ENCODE peak calls at places on chromosomes 11 and 22, in eight cellular contexts. C, J, A, Q, V, L, X and E are unnamed samples.

GRCh38 chr11:11706022-11706421 is 84.2 kb upstream of the GALNT18 start:
- DNase-seq in C (no peak), J (no peak), A (no peak), Q (no peak), V (no peak), L (no peak), X (no peak), E (no peak)

GRCh38 chr11:111730031-111730430 is 36.2 kb downstream of the PPP2R1B start:
- DNase-seq in C (no peak), J (no peak), A (no peak), Q (no peak), V (no peak), L (no peak), X (no peak), E (no peak)

GRCh38 chr22:37218771-37219411 is 6.6 kb upstream of the SSTR3 start:
- DNase-seq in C (peak), J (peak), A (peak), Q (no peak), V (peak), L (no peak), X (no peak), E (peak)

GRCh38 chr22:46366801-46367706 is 31.5 kb downstream of the TRMU start:
- DNase-seq in C (no peak), J (peak), A (peak), Q (no peak), V (no peak), L (no peak), X (peak), E (peak)

GRCh38 chr11:65571940-65572339 is 398 bp upstream of the FAM89B start:
- DNase-seq in C (no peak), J (peak), A (peak), Q (no peak), V (peak), L (peak), X (peak), E (peak)

GRCh38 chr11:125886997-125887372 is 483 bp upstream of the HYLS1 start:
- DNase-seq in C (peak), J (peak), A (no peak), Q (peak), V (peak), L (no peak), X (no peak), E (peak)

GRCh38 chr11:19511413-19512183 is 201.0 kb upstream of the NAV2 start:
- DNase-seq in C (no peak), J (no peak), A (no peak), Q (peak), V (no peak), L (no peak), X (no peak), E (no peak)

GRCh38 chr22:46293591-46294260 is 2.9 kb upstream of the GTSE1 start:
- DNase-seq in C (no peak), J (peak), A (no peak), Q (peak), V (no peak), L (no peak), X (peak), E (peak)

GRCh38 chr22:49769691-49770315 is 57.9 kb downstream of the BRD1 start:
- DNase-seq in C (no peak), J (no peak), A (no peak), Q (peak), V (no peak), L (no peak), X (no peak), E (no peak)

GRCh38 chr22:25390297-25391240 is 171.1 kb downstream of the CRYBB2 start:
- DNase-seq in C (no peak), J (no peak), A (no peak), Q (peak), V (no peak), L (no peak), X (no peak), E (no peak)

GRCh38 chr11:12276831-12277475 is 100.4 kb upstream of the PARVA start:
- DNase-seq in C (no peak), J (no peak), A (no peak), Q (no peak), V (no peak), L (no peak), X (no peak), E (no peak)

GRCh38 chr22:32617271-32617670 is 142.7 kb downstream of the FBXO7 start:
- DNase-seq in C (no peak), J (no peak), A (no peak), Q (no peak), V (no peak), L (no peak), X (no peak), E (no peak)

GRCh38 chr11:82980292-82980691 is 78.8 kb downstream of the DDIAS start:
- DNase-seq in C (no peak), J (no peak), A (no peak), Q (no peak), V (no peak), L (no peak), X (no peak), E (no peak)

GRCh38 chr11:46631676-46632075 is 14.3 kb downstream of the ATG13 start:
- DNase-seq in C (no peak), J (no peak), A (no peak), Q (no peak), V (no peak), L (no peak), X (no peak), E (no peak)

GRCh38 chr11:115590254-115590653 is 86.0 kb upstream of the CADM1 start:
- DNase-seq in C (no peak), J (no peak), A (no peak), Q (peak), V (no peak), L (no peak), X (peak), E (no peak)

GRCh38 chr22:20653795-20654342 is 120.0 kb upstream of the SERPIND1 start:
- DNase-seq in C (no peak), J (no peak), A (no peak), Q (no peak), V (no peak), L (no peak), X (no peak), E (no peak)

GRCh38 chr22:43435851-43436535 is 24.2 kb downstream of the MPPED1 start:
- DNase-seq in C (no peak), J (no peak), A (no peak), Q (no peak), V (no peak), L (peak), X (no peak), E (no peak)

GRCh38 chr22:40212126-40212525 is 34.4 kb downstream of the TNRC6B start:
- DNase-seq in C (no peak), J (no peak), A (no peak), Q (no peak), V (no peak), L (no peak), X (no peak), E (no peak)

GRCh38 chr22:30386960-30387848 is at the start of gene RNF215:
- DNase-seq in C (peak), J (peak), A (peak), Q (peak), V (peak), L (peak), X (peak), E (peak)

GRCh38 chr22:46457502-46458488 is 79.6 kb downstream of the CELSR1 start:
- DNase-seq in C (no peak), J (no peak), A (no peak), Q (no peak), V (no peak), L (no peak), X (peak), E (no peak)